ENCODE peak calls at places on chromosomes 13 and 19, in four cellular contexts. P, H, Q and U are unnamed samples. For H3K27me3, the result is how much of the 10 kb centered on the place peaks cover.

GRCh38 chr13:38850868-38851626 is 139.6 kb downstream of the STOML3 start:
- DNase-seq in H (no peak), Q (no peak), P (no peak), U (no peak)

GRCh38 chr13:45695198-45695730 is 6.9 kb upstream of the CBY2 start:
- DNase-seq in Q (no peak), H (no peak), P (no peak), U (no peak)

GRCh38 chr19:29680447-29680846 is 15.2 kb downstream of the PLEKHF1 start:
- DNase-seq in P (no peak), Q (no peak), H (no peak), U (no peak)

GRCh38 chr19:19192910-19193423 is 909 bp downstream of the RFXANK start:
- DNase-seq in H (no peak), P (no peak), Q (no peak), U (no peak)

GRCh38 chr19:12411893-12412292 is 10.8 kb upstream of the ZNF799 start:
- DNase-seq in P (no peak), Q (no peak), H (no peak), U (no peak)

GRCh38 chr19:40633207-40633606 is 32.0 kb downstream of the LTBP4 start:
- DNase-seq in H (no peak), Q (no peak), P (no peak), U (no peak)

GRCh38 chr13:80469841-80470378 is 129.0 kb upstream of the SPRY2 start:
- DNase-seq in H (no peak), Q (peak), P (peak), U (peak)

GRCh38 chr13:50098693-50099092 is 83.4 kb downstream of the KCNRG start:
- DNase-seq in P (no peak), H (no peak), Q (no peak), U (no peak)

GRCh38 chr13:104937881-104938280 is 1597.6 kb downstream of the EFNB2 start:
- DNase-seq in Q (no peak), P (no peak), H (no peak), U (no peak)

GRCh38 chr13:94707400-94708021 is 4.8 kb downstream of the SOX21 start:
- DNase-seq in Q (no peak), H (no peak), P (no peak), U (no peak)

GRCh38 chr19:49879243-49879960 is 1.9 kb downstream of the TBC1D17 start:
- DNase-seq in H (no peak), Q (no peak), P (no peak), U (no peak)

GRCh38 chr19:1756705-1757445 is 3.6 kb downstream of the ONECUT3 start:
- DNase-seq in H (no peak), P (no peak), Q (no peak), U (no peak)

GRCh38 chr19:1757468-1758230 is 4.3 kb downstream of the ONECUT3 start:
- DNase-seq in P (no peak), Q (no peak), H (no peak), U (no peak)

GRCh38 chr19:1760020-1760419 is 6.7 kb downstream of the ONECUT3 start:
- DNase-seq in Q (no peak), P (no peak), H (no peak), U (no peak)

GRCh38 chr19:1758231-1758577 is 4.9 kb downstream of the ONECUT3 start:
- DNase-seq in Q (no peak), H (no peak), P (no peak), U (no peak)

DNA sequence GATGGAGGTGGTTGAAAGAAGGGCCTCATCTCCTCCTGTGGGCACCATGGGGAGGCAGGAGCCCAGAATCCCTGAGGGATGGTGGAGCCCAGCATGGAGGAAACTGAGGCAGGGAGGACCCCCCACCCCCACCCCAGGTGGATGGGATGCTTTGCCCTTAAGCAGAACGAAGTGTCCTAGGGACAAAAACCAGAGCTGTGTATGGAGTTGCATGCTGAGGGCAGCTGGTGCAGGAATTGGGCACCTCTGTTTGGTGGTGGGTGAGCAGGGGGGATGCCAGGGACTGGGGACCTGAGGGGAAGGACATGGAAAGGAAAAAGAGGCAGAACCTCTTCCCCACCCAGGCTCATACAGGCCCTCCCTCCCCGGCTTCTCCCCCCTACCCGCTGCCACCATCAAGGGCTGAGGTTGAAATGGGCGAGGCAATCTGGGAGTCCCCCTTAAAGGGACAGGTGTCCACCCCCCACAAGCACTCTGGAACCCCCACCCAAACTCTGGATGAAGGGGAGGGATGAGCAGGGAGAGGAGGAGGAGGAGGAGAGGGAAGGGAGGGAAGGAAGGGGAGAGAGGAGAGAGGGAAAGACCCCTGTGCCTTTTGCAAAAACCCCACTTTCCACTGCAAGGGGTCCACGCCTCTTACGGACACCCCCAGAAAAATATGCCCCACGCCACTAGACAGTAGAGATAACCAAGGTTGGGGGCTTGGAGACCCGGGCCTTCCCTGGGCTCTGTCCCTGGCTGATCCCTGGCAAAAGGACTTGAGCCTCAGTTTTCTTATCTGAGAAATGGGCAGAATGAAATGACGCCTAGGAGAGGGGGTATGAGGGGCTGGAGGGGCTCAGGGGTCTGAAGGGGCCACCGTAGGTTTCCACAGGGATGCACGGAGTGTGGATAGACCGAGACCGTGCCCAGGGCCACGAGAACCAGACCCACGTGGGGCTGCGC is 5.9 kb downstream of the ONECUT3 start:
- DNase-seq in Q (no peak), P (no peak), H (no peak), U (no peak)
- H3K27me3 ChIP-seq in Q (half or more), P (half or more), H (under half), U (half or more)

GRCh38 chr19:52190679-52191293 is 934 bp downstream of the PPP2R1A start:
- DNase-seq in P (peak), H (no peak), Q (no peak), U (no peak)

GRCh38 chr19:52188822-52189744 is 769 bp upstream of the PPP2R1A start:
- DNase-seq in Q (no peak), H (no peak), P (no peak), U (no peak)

GRCh38 chr19:52189745-52190678 is at the start of gene PPP2R1A:
- DNase-seq in P (peak), Q (peak), H (peak), U (peak)

GRCh38 chr19:52191951-52192350 is 2.1 kb downstream of the PPP2R1A start:
- DNase-seq in P (no peak), Q (no peak), H (no peak), U (no peak)

DNA sequence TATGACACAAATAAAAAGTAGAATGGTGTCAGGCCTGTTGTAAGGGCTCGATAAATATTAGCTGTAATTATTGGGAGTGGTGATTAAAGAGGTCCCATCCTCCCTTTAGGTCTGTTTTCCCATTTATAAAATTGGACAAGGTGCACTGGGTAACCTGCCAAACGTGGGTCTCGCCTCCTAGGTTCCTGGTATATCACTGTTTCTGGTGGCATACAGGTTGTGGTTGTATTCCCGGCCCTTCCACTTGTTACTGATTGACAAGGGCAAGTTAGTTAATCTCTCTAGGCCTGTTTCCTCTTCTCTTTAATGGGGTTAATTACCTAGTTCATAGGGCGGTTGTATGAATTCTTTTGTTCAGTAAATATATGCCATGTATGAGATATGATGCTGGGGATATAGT is 1.5 kb downstream of the PPP2R1A start:
- DNase-seq in P (no peak), H (no peak), Q (no peak), U (no peak)
- H3K4me3 ChIP-seq in P (peak), H (peak), Q (peak), U (peak)

DNA sequence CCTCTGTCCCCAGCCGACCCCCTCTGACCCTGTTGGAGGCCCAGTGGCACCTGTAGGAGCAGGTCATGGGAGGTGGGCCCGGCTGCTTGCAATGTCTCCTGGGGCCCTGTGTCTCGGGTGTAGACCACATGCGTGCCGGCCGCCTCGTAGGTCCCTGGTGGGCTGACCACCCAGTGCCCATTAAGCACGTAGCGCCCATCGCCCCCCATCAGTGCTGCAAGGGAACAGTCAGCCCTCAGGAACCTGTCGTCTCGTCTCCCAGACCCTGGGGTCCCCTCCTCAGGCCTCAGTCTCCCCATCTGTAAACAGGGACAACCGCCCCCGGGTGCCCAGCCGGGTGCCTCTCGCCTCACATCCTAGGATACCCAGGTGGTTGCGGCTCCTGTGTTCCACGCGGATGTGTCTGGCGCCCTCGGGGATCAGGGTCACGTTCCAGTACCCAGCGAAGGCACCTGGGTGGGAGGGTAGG is 5.6 kb downstream of the ADAMTSL5 start:
- DNase-seq in P (no peak), H (peak), Q (no peak), U (no peak)
- H3K27me3 ChIP-seq in P (under half), H (under half), Q (under half), U (under half)

DNA sequence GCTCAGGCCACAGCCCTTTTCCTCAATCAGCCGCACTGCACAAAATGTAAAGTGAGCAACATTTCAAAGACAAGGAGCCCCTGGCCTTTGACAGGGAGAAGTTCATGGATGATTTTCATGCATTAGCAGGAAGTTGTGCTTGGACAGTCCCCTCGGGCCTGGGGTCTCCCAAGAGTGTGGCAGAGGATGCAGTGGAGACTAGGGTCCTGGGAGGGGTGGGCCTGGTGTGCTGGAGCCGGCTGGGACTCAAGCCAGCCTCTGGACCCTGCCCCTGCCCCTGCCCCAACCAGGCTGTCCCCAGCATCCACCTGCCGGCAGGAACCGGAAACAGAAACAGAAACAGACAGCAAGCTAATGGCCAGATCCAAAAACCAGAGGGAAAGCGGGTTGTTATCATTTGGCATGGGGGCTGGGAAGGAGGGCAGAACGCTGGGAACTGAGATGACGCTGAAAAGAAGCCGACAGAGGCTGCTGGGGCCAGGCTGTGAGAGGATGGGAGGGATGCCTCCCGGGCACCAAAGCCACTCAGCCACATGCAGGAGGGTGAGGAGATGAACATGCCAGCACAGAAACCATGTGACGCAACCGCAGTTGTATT is 2.3 kb downstream of the GAS6 start:
- DNase-seq in H (peak), Q (no peak), P (no peak), U (no peak)
- H3K4me3 ChIP-seq in H (no peak), Q (no peak), P (no peak), U (no peak)